ENCODE peak calls at places on chromosomes 1 and 21, in four cellular contexts. One of them, this sample, is unnamed. For H3K4me1, the result is how much of the 10 kb centered on the place peaks cover.

GRCh38 chr1:7632126-7632525 is 139.0 kb upstream of the VAMP3 start:
- DNase-seq in gastrocnemius medialis: no peak
- DNase-seq in CD4-positive, alpha-beta memory T cell: no peak
- DNase-seq in adipocyte: no peak
- DNase-seq in this sample: no peak

GRCh38 chr1:19209439-19209989 is 552 bp downstream of the UBR4 start:
- DNase-seq in CD4-positive, alpha-beta memory T cell: no peak
- DNase-seq in adipocyte: peak
- DNase-seq in gastrocnemius medialis: peak
- DNase-seq in this sample: peak

GRCh38 chr1:110672001-110672752 is 2.6 kb downstream of the KCNA3 start:
- DNase-seq in CD4-positive, alpha-beta memory T cell: peak
- DNase-seq in adipocyte: no peak
- DNase-seq in gastrocnemius medialis: no peak
- DNase-seq in this sample: no peak

GRCh38 chr1:33872681-33873080 is 8.8 kb downstream of the HMGB4 start:
- DNase-seq in CD4-positive, alpha-beta memory T cell: no peak
- DNase-seq in gastrocnemius medialis: no peak
- DNase-seq in adipocyte: no peak
- DNase-seq in this sample: no peak

GRCh38 chr21:44092201-44092600 is 15.0 kb upstream of the PWP2 start:
- DNase-seq in CD4-positive, alpha-beta memory T cell: no peak
- DNase-seq in adipocyte: no peak
- DNase-seq in gastrocnemius medialis: no peak
- DNase-seq in this sample: no peak

GRCh38 chr1:212034516-212035122 is 738 bp downstream of the INTS7 start:
- DNase-seq in gastrocnemius medialis: peak
- DNase-seq in CD4-positive, alpha-beta memory T cell: no peak
- DNase-seq in adipocyte: peak
- DNase-seq in this sample: no peak

GRCh38 chr1:93567255-93567918 is 114.2 kb downstream of the BCAR3 start:
- DNase-seq in CD4-positive, alpha-beta memory T cell: no peak
- DNase-seq in gastrocnemius medialis: peak
- DNase-seq in adipocyte: peak
- DNase-seq in this sample: no peak

GRCh38 chr1:59212715-59213114 is 84.2 kb upstream of the FGGY start:
- DNase-seq in adipocyte: no peak
- DNase-seq in gastrocnemius medialis: no peak
- DNase-seq in CD4-positive, alpha-beta memory T cell: no peak
- DNase-seq in this sample: no peak

GRCh38 chr21:36854391-36854790 is 112.1 kb downstream of the HLCS start:
- DNase-seq in CD4-positive, alpha-beta memory T cell: no peak
- DNase-seq in adipocyte: peak
- DNase-seq in gastrocnemius medialis: no peak
- DNase-seq in this sample: no peak

GRCh38 chr1:65510961-65511360 is 90.5 kb downstream of the LEPR start:
- DNase-seq in gastrocnemius medialis: no peak
- DNase-seq in CD4-positive, alpha-beta memory T cell: no peak
- DNase-seq in adipocyte: no peak
- DNase-seq in this sample: no peak

GRCh38 chr1:228889289-228889688 is 154.0 kb downstream of the RHOU start:
- DNase-seq in CD4-positive, alpha-beta memory T cell: no peak
- DNase-seq in adipocyte: no peak
- DNase-seq in gastrocnemius medialis: no peak
- DNase-seq in this sample: no peak

GRCh38 chr1:23673086-23673813 is 18.4 kb upstream of the RPL11 start:
- DNase-seq in adipocyte: peak
- DNase-seq in CD4-positive, alpha-beta memory T cell: no peak
- DNase-seq in gastrocnemius medialis: no peak
- DNase-seq in this sample: no peak

GRCh38 chr1:238419209-238419608 is 528.5 kb upstream of the ZP4 start:
- DNase-seq in gastrocnemius medialis: no peak
- DNase-seq in CD4-positive, alpha-beta memory T cell: no peak
- DNase-seq in adipocyte: no peak
- DNase-seq in this sample: no peak

GRCh38 chr1:234978397-234979291 is 150.0 kb downstream of the TOMM20 start:
- DNase-seq in CD4-positive, alpha-beta memory T cell: peak
- DNase-seq in gastrocnemius medialis: peak
- DNase-seq in adipocyte: peak
- DNase-seq in this sample: peak

DNA sequence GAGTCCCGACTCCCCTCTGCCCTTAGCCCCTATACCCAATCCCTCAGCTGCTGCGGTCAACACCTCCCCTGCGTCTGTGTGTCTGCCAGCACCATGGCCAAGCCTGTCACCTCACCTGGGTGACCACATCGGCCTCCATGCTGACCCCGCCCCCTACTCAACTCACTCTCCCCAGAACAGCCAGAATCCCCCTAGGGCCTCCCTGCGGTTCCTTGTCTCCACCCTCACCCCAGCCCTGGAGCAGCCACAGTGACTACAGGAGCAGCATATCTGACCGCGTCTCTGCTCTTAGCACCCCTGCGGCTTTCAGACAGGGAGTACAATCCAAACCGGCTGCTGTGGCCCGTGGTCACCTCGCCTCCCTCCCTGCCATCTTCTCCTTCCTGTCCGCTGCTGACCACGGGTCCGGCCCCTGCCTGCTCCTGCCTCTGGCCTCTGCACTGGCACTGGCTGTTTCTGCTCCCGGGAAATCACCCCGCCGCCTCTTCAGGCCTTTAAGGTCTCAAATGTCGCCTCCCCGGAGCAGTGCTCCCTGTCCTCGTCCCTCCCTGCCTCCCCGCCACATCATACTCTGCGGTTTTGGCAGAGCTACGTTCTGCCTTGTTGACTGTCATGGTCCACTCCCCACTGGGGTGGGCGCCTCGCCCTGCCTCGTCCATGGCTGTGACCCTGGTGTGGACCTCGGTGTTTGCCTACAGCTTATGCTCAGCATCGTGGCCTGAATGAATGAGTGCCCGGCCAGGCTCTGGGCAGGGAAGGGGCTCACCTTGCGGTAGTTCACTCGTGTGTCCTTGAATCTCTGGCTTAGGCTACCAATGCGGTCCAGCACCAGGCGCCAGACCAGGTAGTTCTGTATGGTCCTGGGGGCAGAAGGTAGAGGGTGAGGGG is 11.1 kb downstream of the PRXL2B start:
- DNase-seq in adipocyte: no peak
- DNase-seq in gastrocnemius medialis: no peak
- DNase-seq in CD4-positive, alpha-beta memory T cell: no peak
- DNase-seq in this sample: no peak
- H3K4me3 ChIP-seq in adipocyte: no peak
- H3K4me3 ChIP-seq in gastrocnemius medialis: no peak
- H3K4me3 ChIP-seq in CD4-positive, alpha-beta memory T cell: no peak
- H3K4me3 ChIP-seq in this sample: no peak

GRCh38 chr1:6592865-6593593 is 9.6 kb downstream of the KLHL21 start:
- DNase-seq in adipocyte: no peak
- DNase-seq in gastrocnemius medialis: no peak
- DNase-seq in CD4-positive, alpha-beta memory T cell: no peak
- DNase-seq in this sample: no peak

GRCh38 chr1:6593810-6594209 is 8.9 kb downstream of the KLHL21 start:
- DNase-seq in adipocyte: no peak
- DNase-seq in CD4-positive, alpha-beta memory T cell: no peak
- DNase-seq in gastrocnemius medialis: no peak
- DNase-seq in this sample: no peak

GRCh38 chr1:6591222-6591621 is 11.4 kb downstream of the ZBTB48 start:
- DNase-seq in CD4-positive, alpha-beta memory T cell: no peak
- DNase-seq in gastrocnemius medialis: peak
- DNase-seq in adipocyte: no peak
- DNase-seq in this sample: no peak

GRCh38 chr1:6591644-6592043 is 11.0 kb downstream of the KLHL21 start:
- DNase-seq in CD4-positive, alpha-beta memory T cell: no peak
- DNase-seq in gastrocnemius medialis: no peak
- DNase-seq in adipocyte: no peak
- DNase-seq in this sample: no peak

GRCh38 chr1:6592441-6592840 is 10.2 kb downstream of the KLHL21 start:
- DNase-seq in CD4-positive, alpha-beta memory T cell: no peak
- DNase-seq in gastrocnemius medialis: no peak
- DNase-seq in adipocyte: no peak
- DNase-seq in this sample: no peak
- H3K4me1 ChIP-seq in CD4-positive, alpha-beta memory T cell: under half
- H3K4me1 ChIP-seq in gastrocnemius medialis: half or more
- H3K4me1 ChIP-seq in adipocyte: under half
- H3K4me1 ChIP-seq in this sample: half or more

DNA sequence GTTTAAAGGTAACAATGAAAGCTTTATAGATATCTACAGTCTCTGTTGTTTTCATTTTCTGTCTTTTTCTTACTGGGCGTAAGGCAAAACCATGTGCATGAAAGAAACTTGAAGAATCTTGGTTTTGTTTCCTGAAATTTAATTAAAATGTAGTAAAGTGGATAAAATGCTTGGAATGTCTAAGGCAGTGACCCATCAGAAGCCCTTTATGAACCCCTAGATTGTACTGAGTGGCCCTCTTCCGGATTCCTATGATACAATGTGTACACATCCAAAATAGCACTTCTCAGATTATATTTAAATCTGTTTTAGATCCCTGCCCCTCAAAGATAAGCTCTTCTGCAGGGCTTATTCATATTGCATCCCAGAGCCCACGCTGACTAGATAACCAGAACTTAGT is 142.8 kb downstream of the LRRC7 start:
- DNase-seq in CD4-positive, alpha-beta memory T cell: no peak
- DNase-seq in adipocyte: peak
- DNase-seq in gastrocnemius medialis: no peak
- DNase-seq in this sample: no peak
- H3K4me3 ChIP-seq in CD4-positive, alpha-beta memory T cell: no peak
- H3K4me3 ChIP-seq in adipocyte: no peak
- H3K4me3 ChIP-seq in gastrocnemius medialis: no peak
- H3K4me3 ChIP-seq in this sample: no peak

DNA sequence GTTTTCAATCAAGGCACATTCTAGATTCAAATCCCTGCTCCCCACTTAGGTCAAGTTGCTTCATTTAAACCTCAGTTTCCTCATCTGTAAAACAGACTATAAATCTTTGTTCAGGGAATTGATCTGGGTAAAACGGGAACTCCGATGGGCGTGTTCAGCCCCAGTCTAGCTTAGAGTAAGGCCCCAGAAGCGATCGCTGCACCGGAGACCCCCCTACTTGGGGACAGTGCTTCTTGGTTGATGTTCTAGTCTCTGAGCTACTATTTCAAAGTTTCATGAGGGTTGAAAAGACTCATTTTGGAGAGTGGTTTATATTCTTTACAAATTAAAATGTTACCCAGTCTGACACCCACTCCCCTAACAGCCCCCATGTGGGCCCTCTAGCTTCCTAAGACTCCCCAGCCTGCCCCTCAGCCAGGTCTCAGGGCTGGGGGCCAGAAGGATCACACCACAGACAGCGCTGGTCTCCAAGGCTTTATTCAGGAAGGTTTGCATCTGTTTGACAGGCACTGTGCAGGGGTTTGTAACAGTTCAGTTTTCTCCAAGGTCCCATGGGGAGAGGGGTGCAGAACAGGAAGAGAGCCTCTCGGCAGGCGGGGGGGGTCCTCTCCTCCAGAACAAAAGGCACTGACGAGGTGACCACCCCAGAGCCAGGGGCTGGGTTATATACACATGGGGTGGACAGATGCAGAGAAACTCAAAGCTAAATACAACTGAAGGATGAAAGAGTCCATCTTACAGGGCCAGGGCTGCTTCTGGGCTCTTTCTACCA is 82.9 kb downstream of the STUM start:
- DNase-seq in gastrocnemius medialis: no peak
- DNase-seq in CD4-positive, alpha-beta memory T cell: no peak
- DNase-seq in adipocyte: no peak
- DNase-seq in this sample: no peak
- H3K4me1 ChIP-seq in gastrocnemius medialis: under half
- H3K4me1 ChIP-seq in CD4-positive, alpha-beta memory T cell: under half
- H3K4me1 ChIP-seq in adipocyte: under half
- H3K4me1 ChIP-seq in this sample: under half

DNA sequence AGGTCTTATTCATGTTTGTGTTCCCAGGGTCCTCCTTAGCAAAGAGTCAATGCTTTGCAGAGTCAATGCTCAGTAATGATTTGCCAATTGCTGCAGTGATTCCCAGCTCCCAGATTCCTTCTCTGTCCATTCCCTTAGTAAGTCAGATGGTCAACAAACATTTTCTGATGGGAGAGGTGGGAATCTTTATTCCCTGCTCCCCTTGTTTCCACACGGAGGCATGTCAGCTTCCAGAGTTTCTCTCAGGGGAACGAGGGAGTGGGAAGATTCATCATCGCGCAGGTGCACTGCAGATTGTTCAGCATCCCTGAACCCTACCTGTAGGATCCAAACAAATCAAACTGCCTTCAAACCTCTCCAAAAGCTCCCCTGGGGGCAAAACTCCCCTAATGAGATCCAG is 7.5 kb upstream of the AHDC1 start:
- DNase-seq in CD4-positive, alpha-beta memory T cell: no peak
- DNase-seq in adipocyte: no peak
- DNase-seq in gastrocnemius medialis: no peak
- DNase-seq in this sample: no peak
- H3K4me3 ChIP-seq in CD4-positive, alpha-beta memory T cell: no peak
- H3K4me3 ChIP-seq in adipocyte: no peak
- H3K4me3 ChIP-seq in gastrocnemius medialis: no peak
- H3K4me3 ChIP-seq in this sample: no peak

GRCh38 chr1:3886106-3886670 is 13.9 kb downstream of the C1orf174 start:
- DNase-seq in gastrocnemius medialis: no peak
- DNase-seq in CD4-positive, alpha-beta memory T cell: no peak
- DNase-seq in adipocyte: no peak
- DNase-seq in this sample: no peak
- H3K4me1 ChIP-seq in gastrocnemius medialis: under half
- H3K4me1 ChIP-seq in CD4-positive, alpha-beta memory T cell: under half
- H3K4me1 ChIP-seq in adipocyte: under half
- H3K4me1 ChIP-seq in this sample: under half

GRCh38 chr1:158830074-158830677 is 975 bp upstream of the MNDA start:
- DNase-seq in adipocyte: no peak
- DNase-seq in CD4-positive, alpha-beta memory T cell: no peak
- DNase-seq in gastrocnemius medialis: no peak
- DNase-seq in this sample: no peak

GRCh38 chr1:158830904-158831507 is at the start of gene MNDA:
- DNase-seq in CD4-positive, alpha-beta memory T cell: no peak
- DNase-seq in adipocyte: no peak
- DNase-seq in gastrocnemius medialis: no peak
- DNase-seq in this sample: no peak

GRCh38 chr1:158836038-158836437 is 4.9 kb downstream of the MNDA start:
- DNase-seq in CD4-positive, alpha-beta memory T cell: no peak
- DNase-seq in adipocyte: no peak
- DNase-seq in gastrocnemius medialis: no peak
- DNase-seq in this sample: no peak

GRCh38 chr1:158838660-158839059 is 7.5 kb downstream of the MNDA start:
- DNase-seq in gastrocnemius medialis: no peak
- DNase-seq in CD4-positive, alpha-beta memory T cell: no peak
- DNase-seq in adipocyte: no peak
- DNase-seq in this sample: no peak

GRCh38 chr1:158833269-158833668 is 2.1 kb downstream of the MNDA start:
- DNase-seq in gastrocnemius medialis: no peak
- DNase-seq in adipocyte: no peak
- DNase-seq in CD4-positive, alpha-beta memory T cell: no peak
- DNase-seq in this sample: no peak
- H3K4me3 ChIP-seq in gastrocnemius medialis: no peak
- H3K4me3 ChIP-seq in adipocyte: no peak
- H3K4me3 ChIP-seq in CD4-positive, alpha-beta memory T cell: no peak
- H3K4me3 ChIP-seq in this sample: no peak

This sample was measured in tibial nerve.